ENCODE peak calls at places on chromosome 1, in seven cellular contexts. S, K, H, G, Q, M and I are unnamed samples.
A peak's percentile ranks its signal among the peaks of the same experiment; 100 is the strongest.

GRCh38 chr1:32291145-32291707 is 657 bp upstream of the HDAC1 start:
- DNase-seq in S (no peak), K (no peak), H (no peak), G (peak; percentile 29), Q (no peak), M (no peak), I (no peak)

GRCh38 chr1:239757711-239758110 is 334.0 kb upstream of the FMN2 start:
- DNase-seq in S (no peak), K (no peak), H (no peak), G (no peak), Q (no peak), M (no peak), I (no peak)

GRCh38 chr1:42756956-42757891 is 9.6 kb downstream of the P3H1 start:
- DNase-seq in S (no peak), K (no peak), H (no peak), G (peak; percentile 73), Q (no peak), M (peak; percentile 54), I (no peak)

GRCh38 chr1:186775881-186776560 is 52.7 kb upstream of the PLA2G4A start:
- DNase-seq in S (no peak), K (no peak), H (no peak), G (no peak), Q (no peak), M (no peak), I (no peak)

GRCh38 chr1:236391008-236391407 is 3.1 kb upstream of the EDARADD start:
- DNase-seq in S (no peak), K (no peak), H (no peak), G (no peak), Q (no peak), M (no peak), I (no peak)

GRCh38 chr1:211951856-211952255 is 83.5 kb downstream of the INTS7 start:
- DNase-seq in S (no peak), K (no peak), H (no peak), G (peak; percentile 58), Q (no peak), M (peak; percentile 36), I (peak; percentile 30)

GRCh38 chr1:42684139-42684538 is 1.9 kb downstream of the YBX1 start:
- DNase-seq in S (no peak), K (no peak), H (peak; percentile 9), G (peak; percentile 22), Q (no peak), M (no peak), I (no peak)

GRCh38 chr1:2072109-2072806 is 22.0 kb downstream of the PRKCZ start:
- DNase-seq in S (no peak), K (no peak), H (no peak), G (no peak), Q (no peak), M (no peak), I (no peak)

GRCh38 chr1:36372617-36373016 is 13.1 kb downstream of the STK40 start:
- DNase-seq in S (no peak), K (no peak), H (no peak), G (no peak), Q (no peak), M (no peak), I (no peak)

GRCh38 chr1:50023292-50024159 is at the start of gene AGBL4:
- DNase-seq in S (peak; percentile 35), K (no peak), H (no peak), G (peak; percentile 12), Q (no peak), M (no peak), I (no peak)

GRCh38 chr1:74571875-74572274 is 59.5 kb upstream of the LRRC53 start:
- DNase-seq in S (no peak), K (no peak), H (no peak), G (no peak), Q (no peak), M (no peak), I (no peak)

GRCh38 chr1:14742181-14742980 is 143.9 kb downstream of the KAZN start:
- DNase-seq in S (no peak), K (no peak), H (no peak), G (peak; percentile 93), Q (peak; percentile 86), M (peak; percentile 91), I (peak; percentile 95)

GRCh38 chr1:226697151-226697575 is 41.9 kb downstream of the ITPKB start:
- DNase-seq in S (no peak), K (no peak), H (no peak), G (peak; percentile 73), Q (no peak), M (peak; percentile 53), I (peak; percentile 79)

GRCh38 chr1:152752225-152752624 is 5.6 kb upstream of the KPRP start:
- DNase-seq in S (no peak), K (no peak), H (no peak), G (no peak), Q (peak; percentile 33), M (peak; percentile 14), I (peak; percentile 54)